ENCODE peak calls at places on chromosomes 1 and 21, in eight cellular contexts. M is tibial nerve, F is iPS-NIHi11, J is GM10248, H is brain pericyte, K is T-helper 1 cell, I is endothelial cell of umbilical vein, T is RPMI7951. Z is an unnamed sample.

GRCh38 chr21:26966978-26967913 is at the start of gene ADAMTS5:
- DNase-seq in M (no peak), F (peak), J (peak), H (peak), K (no peak), I (peak), T (peak), Z (peak)

GRCh38 chr1:21325231-21325718 is 35.0 kb upstream of the ECE1 start:
- DNase-seq in M (no peak), F (no peak), J (no peak), H (no peak), K (no peak), I (no peak), T (no peak), Z (no peak)

GRCh38 chr1:24540906-24541710 is 14.8 kb upstream of the NCMAP start:
- DNase-seq in M (no peak), F (no peak), J (no peak), H (no peak), K (no peak), I (peak), T (peak), Z (peak)

GRCh38 chr1:213327318-213327667 is 276.3 kb downstream of the RPS6KC1 start:
- DNase-seq in M (peak), F (no peak), J (no peak), H (peak), K (no peak), I (peak), T (peak), Z (peak)

GRCh38 chr1:37047487-37047886 is 13.2 kb upstream of the GRIK3 start:
- DNase-seq in M (no peak), F (no peak), J (no peak), H (no peak), K (no peak), I (no peak), T (no peak), Z (no peak)

GRCh38 chr1:214966366-214966765 is 116.2 kb upstream of the KCNK2 start:
- DNase-seq in M (no peak), F (no peak), J (no peak), H (no peak), K (no peak), I (no peak), T (no peak), Z (peak)

GRCh38 chr1:178051071-178051470 is 42.8 kb upstream of the RASAL2 start:
- DNase-seq in M (no peak), F (no peak), J (no peak), H (no peak), K (no peak), I (peak), T (no peak), Z (no peak)

GRCh38 chr21:17780539-17780938 is 38.6 kb downstream of the C21orf91 start:
- DNase-seq in M (no peak), F (no peak), J (peak), H (no peak), K (peak), I (peak), T (no peak), Z (no peak)

GRCh38 chr1:89532228-89532627 is 7.6 kb downstream of the LRRC8B start:
- DNase-seq in M (no peak), F (no peak), J (no peak), H (no peak), K (no peak), I (no peak), T (no peak), Z (no peak)

GRCh38 chr1:85612704-85613361 is 32.3 kb downstream of the CCN1 start:
- DNase-seq in M (no peak), F (peak), J (no peak), H (no peak), K (no peak), I (peak), T (peak), Z (peak)

GRCh38 chr1:14946567-14947285 is 206.8 kb upstream of the TMEM51 start:
- DNase-seq in M (no peak), F (no peak), J (no peak), H (no peak), K (no peak), I (peak), T (no peak), Z (no peak)

GRCh38 chr1:172383541-172383940 is 36.9 kb upstream of the C1orf105 start:
- DNase-seq in M (no peak), F (no peak), J (no peak), H (no peak), K (no peak), I (peak), T (peak), Z (peak)

GRCh38 chr1:5661196-5662130 is 330.8 kb downstream of the NPHP4 start:
- DNase-seq in M (no peak), F (no peak), J (no peak), H (no peak), K (no peak), I (no peak), T (no peak), Z (no peak)

GRCh38 chr1:47593598-47594285 is 155.9 kb downstream of the FOXD2 start:
- DNase-seq in M (no peak), F (no peak), J (no peak), H (no peak), K (no peak), I (no peak), T (no peak), Z (no peak)

GRCh38 chr1:245837741-245838140 is 669.3 kb downstream of the SMYD3 start:
- DNase-seq in M (no peak), F (no peak), J (no peak), H (no peak), K (no peak), I (peak), T (peak), Z (no peak)

GRCh38 chr1:11286735-11287410 is 13.9 kb downstream of the UBIAD1 start:
- DNase-seq in M (no peak), F (peak), J (no peak), H (no peak), K (no peak), I (no peak), T (no peak), Z (no peak)

GRCh38 chr1:200512191-200512590 is 102.4 kb upstream of the ZNF281 start:
- DNase-seq in M (no peak), F (no peak), J (no peak), H (no peak), K (no peak), I (peak), T (peak), Z (no peak)

GRCh38 chr21:35696644-35697043 is 363.7 kb downstream of the SETD4 start:
- DNase-seq in M (no peak), F (no peak), J (no peak), H (no peak), K (no peak), I (no peak), T (no peak), Z (no peak)

GRCh38 chr1:29884740-29885139 is 648.4 kb downstream of the PTPRU start:
- DNase-seq in M (no peak), F (no peak), J (no peak), H (no peak), K (no peak), I (no peak), T (no peak), Z (no peak)

GRCh38 chr1:85200367-85200869 is 398 bp downstream of the SYDE2 start:
- DNase-seq in M (peak), F (no peak), J (peak), H (no peak), K (peak), I (no peak), T (peak), Z (no peak)

GRCh38 chr1:7644906-7645750 is 126.0 kb upstream of the VAMP3 start:
- DNase-seq in M (no peak), F (no peak), J (no peak), H (no peak), K (no peak), I (peak), T (peak), Z (no peak)

GRCh38 chr21:35294231-35294898 is 245.3 kb upstream of the RUNX1 start:
- DNase-seq in M (no peak), F (peak), J (no peak), H (no peak), K (no peak), I (peak), T (no peak), Z (no peak)

GRCh38 chr1:222798111-222798510 is 16.7 kb upstream of the DISP1 start:
- DNase-seq in M (no peak), F (peak), J (no peak), H (no peak), K (no peak), I (peak), T (peak), Z (no peak)

GRCh38 chr1:192763756-192764155 is 45.1 kb upstream of the RGS2 start:
- DNase-seq in M (no peak), F (no peak), J (no peak), H (no peak), K (no peak), I (no peak), T (peak), Z (peak)

GRCh38 chr1:107793896-107794440 is 171.0 kb downstream of the VAV3 start:
- DNase-seq in M (no peak), F (no peak), J (no peak), H (no peak), K (no peak), I (no peak), T (no peak), Z (no peak)

GRCh38 chr1:245261786-245262185 is 107.0 kb downstream of the KIF26B start:
- DNase-seq in M (no peak), F (no peak), J (no peak), H (no peak), K (no peak), I (no peak), T (no peak), Z (no peak)

GRCh38 chr1:117815105-117815812 is 114.2 kb downstream of the GDAP2 start:
- DNase-seq in M (no peak), F (no peak), J (no peak), H (no peak), K (no peak), I (peak), T (peak), Z (no peak)

GRCh38 chr1:46520063-46520911 is 30.7 kb downstream of the DMBX1 start:
- DNase-seq in M (no peak), F (no peak), J (no peak), H (no peak), K (no peak), I (no peak), T (peak), Z (peak)

GRCh38 chr21:22791986-22792560 is 1793.9 kb downstream of the NCAM2 start:
- DNase-seq in M (no peak), F (peak), J (peak), H (no peak), K (no peak), I (peak), T (peak), Z (no peak)

GRCh38 chr1:6889875-6890480 is 104.7 kb downstream of the CAMTA1 start:
- DNase-seq in M (no peak), F (peak), J (no peak), H (no peak), K (peak), I (peak), T (peak), Z (no peak)

GRCh38 chr1:70836456-70836855 is 211.2 kb downstream of the PTGER3 start:
- DNase-seq in M (no peak), F (no peak), J (no peak), H (no peak), K (no peak), I (no peak), T (no peak), Z (no peak)